ENCODE peak calls at places on chromosomes 7 and 10, in five cellular contexts. L is fibroblast of pulmonary artery, Y is SJSA1, I is psoas muscle, R is NCI-H460. X is an unnamed sample.

GRCh38 chr7:87448427-87448826 is 27.1 kb downstream of the ABCB4 start:
- DNase-seq in L (no peak), Y (no peak), I (no peak), R (no peak), X (no peak)

GRCh38 chr10:95896066-95896850 is 11.5 kb upstream of the CC2D2B start:
- DNase-seq in L (no peak), Y (no peak), I (no peak), R (no peak), X (no peak)

GRCh38 chr7:4820405-4820967 is 41.3 kb downstream of the PAPOLB start:
- DNase-seq in L (no peak), Y (no peak), I (peak; percentile 53), R (no peak), X (no peak)

GRCh38 chr10:63605568-63605967 is 84.4 kb downstream of the REEP3 start:
- DNase-seq in L (no peak), Y (no peak), I (no peak), R (no peak), X (peak; percentile 52)

GRCh38 chr10:88923525-88923924 is 29.0 kb downstream of the ACTA2 start:
- DNase-seq in L (no peak), Y (no peak), I (no peak), R (no peak), X (no peak)

GRCh38 chr7:108196004-108196403 is 65.8 kb upstream of the LAMB4 start:
- DNase-seq in L (peak; percentile 45), Y (peak; percentile 16), I (no peak), R (no peak), X (peak; percentile 19)

GRCh38 chr10:69659286-69660027 is 29.4 kb downstream of the FAM241B start:
- DNase-seq in L (no peak), Y (no peak), I (peak; percentile 13), R (no peak), X (no peak)

GRCh38 chr10:51960494-51960895 is 261.1 kb upstream of the CSTF2T start:
- DNase-seq in L (peak; percentile 76), Y (peak; percentile 9), I (no peak), R (peak; percentile 50), X (peak; percentile 55)

GRCh38 chr7:41033526-41033925 is 669.4 kb downstream of the INHBA start:
- DNase-seq in L (no peak), Y (no peak), I (no peak), R (no peak), X (peak; percentile 76)

GRCh38 chr7:74572301-74573090 is 85.0 kb upstream of the GTF2I start:
- DNase-seq in L (no peak), Y (no peak), I (no peak), R (no peak), X (peak; percentile 47)

GRCh38 chr7:73824986-73825385 is 5.8 kb upstream of the CLDN4 start:
- DNase-seq in L (no peak), Y (no peak), I (no peak), R (no peak), X (peak; percentile 26)

GRCh38 chr10:58438340-58438739 is 53.1 kb downstream of the TFAM start:
- DNase-seq in L (peak; percentile 82), Y (peak; percentile 73), I (no peak), R (no peak), X (peak; percentile 76)

GRCh38 chr10:68647928-68648327 is 73.1 kb upstream of the CCAR1 start:
- DNase-seq in L (peak; percentile 70), Y (peak; percentile 41), I (no peak), R (no peak), X (peak; percentile 78)

GRCh38 chr7:122532406-122533269 is 166.3 kb downstream of the RNF133 start:
- DNase-seq in L (peak; percentile 45), Y (no peak), I (no peak), R (no peak), X (peak; percentile 18)

GRCh38 chr10:128178319-128178937 is 52.2 kb upstream of the MKI67 start:
- DNase-seq in L (peak; percentile 29), Y (no peak), I (no peak), R (peak; percentile 33), X (peak; percentile 7)

GRCh38 chr7:140039071-140039470 is 23.7 kb downstream of the PARP12 start:
- DNase-seq in L (peak; percentile 50), Y (no peak), I (no peak), R (no peak), X (no peak)

GRCh38 chr10:80414126-80414898 is 6.0 kb downstream of the PRXL2A start:
- DNase-seq in L (peak; percentile 42), Y (peak; percentile 53), I (no peak), R (no peak), X (no peak)

GRCh38 chr7:138630059-138630610 is 71.0 kb downstream of the SVOPL start:
- DNase-seq in L (no peak), Y (no peak), I (no peak), R (no peak), X (no peak)

GRCh38 chr10:13053794-13054462 is 46.0 kb upstream of the OPTN start:
- DNase-seq in L (no peak), Y (no peak), I (no peak), R (no peak), X (no peak)

GRCh38 chr7:216360-217300 is 24.3 kb downstream of the FAM20C start:
- DNase-seq in L (no peak), Y (no peak), I (peak; percentile 78), R (no peak), X (peak; percentile 36)

GRCh38 chr7:154928136-154929005 is 74.6 kb downstream of the PAXIP1 start:
- DNase-seq in L (peak; percentile 97), Y (peak; percentile 94), I (no peak), R (peak; percentile 93), X (peak; percentile 82)

GRCh38 chr10:85978566-85979358 is 387.8 kb downstream of the GRID1 start:
- DNase-seq in L (no peak), Y (no peak), I (no peak), R (no peak), X (no peak)

GRCh38 chr7:727104-727805 is at the start of gene PRKAR1B:
- DNase-seq in L (no peak), Y (no peak), I (no peak), R (no peak), X (no peak)

GRCh38 chr10:99760321-99760720 is 22.1 kb upstream of the ABCC2 start:
- DNase-seq in L (no peak), Y (no peak), I (no peak), R (no peak), X (no peak)

GRCh38 chr10:117622471-117623184 is 80.1 kb downstream of the EMX2 start:
- DNase-seq in L (no peak), Y (no peak), I (no peak), R (no peak), X (no peak)

GRCh38 chr10:9342865-9343450 is 1288.5 kb downstream of the GATA3 start:
- DNase-seq in L (peak; percentile 61), Y (peak; percentile 22), I (no peak), R (peak; percentile 16), X (peak; percentile 68)

GRCh38 chr7:121159553-121159952 is 169.2 kb upstream of the WNT16 start:
- DNase-seq in L (no peak), Y (no peak), I (no peak), R (no peak), X (no peak)

GRCh38 chr7:69982197-69982596 is 383.9 kb downstream of the AUTS2 start:
- DNase-seq in L (peak; percentile 17), Y (no peak), I (no peak), R (peak; percentile 64), X (peak; percentile 80)

GRCh38 chr10:87921934-87922688 is 58.7 kb downstream of the PTEN start:
- DNase-seq in L (peak; percentile 24), Y (no peak), I (no peak), R (no peak), X (no peak)

GRCh38 chr10:72692897-72693598 is 1.1 kb downstream of the MCU start:
- DNase-seq in L (peak; percentile 39), Y (peak; percentile 37), I (no peak), R (no peak), X (peak; percentile 45)

X was measured in astrocyte of the hippocampus.